ENCODE peak calls at places on chromosomes 12 and 14, in four cellular contexts. W, E, A and D are unnamed samples.

GRCh38 chr12:12562016-12562483 is 613 bp downstream of the DUSP16 start:
- DNase-seq in W (peak), A (peak), E (peak), D (peak)

GRCh38 chr14:66284346-66284745 is 201.8 kb upstream of the CCDC196 start:
- DNase-seq in E (no peak), W (peak), A (no peak), D (no peak)

GRCh38 chr14:104563191-104563741 is 16.3 kb upstream of the C14orf180 start:
- DNase-seq in W (no peak), A (peak), E (no peak), D (no peak)

GRCh38 chr14:58639842-58640484 is 2.2 kb downstream of the DACT1 start:
- DNase-seq in W (peak), A (peak), E (no peak), D (peak)

GRCh38 chr14:53793790-53794560 is 162.7 kb downstream of the BMP4 start:
- DNase-seq in E (no peak), W (no peak), A (no peak), D (peak)

GRCh38 chr14:101130861-101131260 is 227.3 kb upstream of the RTL1 start:
- DNase-seq in A (no peak), E (no peak), W (no peak), D (peak)

GRCh38 chr12:51591020-51591901 is at the start of gene SCN8A:
- DNase-seq in E (peak), A (peak), W (peak), D (peak)

GRCh38 chr12:102540856-102541385 is 60.6 kb upstream of the IGF1 start:
- DNase-seq in E (no peak), W (no peak), A (no peak), D (peak)

GRCh38 chr14:22118894-22119477 is 445.4 kb upstream of the OR4E1 start:
- DNase-seq in E (no peak), W (peak), A (no peak), D (no peak)

GRCh38 chr14:99724939-99725773 is 41.1 kb downstream of the CYP46A1 start:
- DNase-seq in A (no peak), E (no peak), W (no peak), D (no peak)

GRCh38 chr12:68374315-68374982 is 42.3 kb upstream of the MDM1 start:
- DNase-seq in W (no peak), A (no peak), E (no peak), D (no peak)

GRCh38 chr12:96811083-96811482 is 96.0 kb upstream of the NEDD1 start:
- DNase-seq in W (peak), A (no peak), E (no peak), D (peak)

GRCh38 chr14:101224356-101225115 is 321.0 kb upstream of the RTL1 start:
- DNase-seq in A (no peak), E (no peak), W (no peak), D (no peak)

GRCh38 chr14:42541535-42542001 is 934.9 kb downstream of the LRFN5 start:
- DNase-seq in E (no peak), W (peak), A (no peak), D (no peak)

GRCh38 chr14:28196878-28197277 is 569.7 kb upstream of the FOXG1 start:
- DNase-seq in A (no peak), W (no peak), E (no peak), D (no peak)

GRCh38 chr14:66649515-66649914 is 141.6 kb downstream of the GPHN start:
- DNase-seq in E (no peak), A (no peak), W (no peak), D (no peak)

GRCh38 chr12:82832981-82833380 is 146.3 kb downstream of the TMTC2 start:
- DNase-seq in A (no peak), W (no peak), E (no peak), D (no peak)

GRCh38 chr12:41345071-41345470 is 157.0 kb downstream of the PDZRN4 start:
- DNase-seq in A (no peak), E (no peak), W (no peak), D (no peak)

GRCh38 chr12:104355630-104356029 is 52.1 kb downstream of the EID3 start:
- DNase-seq in A (no peak), E (no peak), W (no peak), D (peak)

GRCh38 chr14:51277753-51278415 is 37.8 kb downstream of the TMX1 start:
- DNase-seq in W (no peak), A (no peak), E (no peak), D (no peak)

GRCh38 chr12:1797991-1798733 is 22.2 kb upstream of the LRTM2 start:
- DNase-seq in W (no peak), A (no peak), E (no peak), D (no peak)

GRCh38 chr12:64781374-64782029 is 22.3 kb upstream of the GNS start:
- DNase-seq in W (no peak), E (peak), A (no peak), D (no peak)

GRCh38 chr12:109951751-109952150 is 44.4 kb downstream of the GIT2 start:
- DNase-seq in W (peak), E (no peak), A (no peak), D (peak)

GRCh38 chr12:21650997-21651396 is 6.6 kb downstream of the LDHB start:
- DNase-seq in W (no peak), A (no peak), E (no peak), D (no peak)

GRCh38 chr14:101819251-101819990 is 57.9 kb downstream of the PPP2R5C start:
- DNase-seq in A (no peak), E (no peak), W (no peak), D (no peak)

GRCh38 chr14:22177870-22178269 is 411.2 kb downstream of the DAD1 start:
- DNase-seq in W (peak), E (no peak), A (no peak), D (no peak)

GRCh38 chr12:43551271-43551970 is 582 bp downstream of the ADAMTS20 start:
- DNase-seq in A (no peak), E (no peak), W (no peak), D (no peak)

GRCh38 chr12:62848418-62848817 is 86.5 kb downstream of the PPM1H start:
- DNase-seq in W (peak), E (no peak), A (no peak), D (peak)

GRCh38 chr14:97417331-97417730 is 620.1 kb downstream of the VRK1 start:
- DNase-seq in W (no peak), E (no peak), A (no peak), D (no peak)

GRCh38 chr14:60724080-60724618 is at the start of gene SIX4:
- DNase-seq in E (no peak), W (peak), A (peak), D (peak)

GRCh38 chr12:18224745-18225144 is 36.6 kb upstream of the PIK3C2G start:
- DNase-seq in E (no peak), A (no peak), W (peak), D (no peak)

GRCh38 chr12:57093412-57094193 is 4.7 kb downstream of the NAB2 start:
- DNase-seq in E (peak), W (peak), A (peak), D (peak)

GRCh38 chr12:71840226-71840847 is 778 bp downstream of the TBC1D15 start:
- DNase-seq in W (peak), E (no peak), A (no peak), D (no peak)

GRCh38 chr12:53006810-53007742 is 820 bp downstream of the EIF4B start:
- DNase-seq in W (peak), E (peak), A (peak), D (peak)

GRCh38 chr14:92259613-92260357 is 63.2 kb upstream of the SLC24A4 start:
- DNase-seq in W (no peak), E (no peak), A (no peak), D (no peak)

GRCh38 chr14:77024171-77024627 is 4.3 kb downstream of the IRF2BPL start:
- DNase-seq in E (no peak), W (peak), A (no peak), D (no peak)

GRCh38 chr12:112013601-112014402 is 576 bp downstream of the ERP29 start:
- DNase-seq in W (peak), E (peak), A (peak), D (peak)

GRCh38 chr12:23893611-23894010 is 55.9 kb downstream of the SOX5 start:
- DNase-seq in A (no peak), E (no peak), W (no peak), D (no peak)

GRCh38 chr14:51554339-51554920 is 97.3 kb upstream of the FRMD6 start:
- DNase-seq in E (no peak), A (no peak), W (peak), D (peak)

GRCh38 chr12:54658306-54659264 is 10.4 kb upstream of the DCD start:
- DNase-seq in A (peak), E (peak), W (peak), D (peak)